ENCODE peak calls at places on chromosomes 2 and 18, in six cellular contexts. P, N, G, F, O and Q are unnamed samples.

GRCh38 chr2:200383380-200384110 is 77.1 kb downstream of the SPATS2L start:
- DNase-seq in F (no peak), P (no peak), G (no peak), O (no peak), N (peak; percentile 80), Q (no peak)

GRCh38 chr2:202494856-202495604 is 118.9 kb downstream of the BMPR2 start:
- DNase-seq in N (no peak), O (no peak), P (no peak), G (no peak), F (no peak), Q (no peak)

GRCh38 chr2:194526121-194526520 is 1130.9 kb upstream of the SLC39A10 start:
- DNase-seq in P (no peak), F (no peak), G (no peak), N (no peak), O (no peak), Q (no peak)

GRCh38 chr2:52429740-52430139 is 1337.9 kb upstream of the CHAC2 start:
- DNase-seq in P (no peak), N (peak; percentile 62), F (no peak), G (no peak), O (no peak), Q (no peak)

GRCh38 chr18:35828591-35828990 is 143.9 kb upstream of the RMP24 start:
- DNase-seq in O (no peak), P (no peak), N (no peak), F (no peak), G (no peak), Q (no peak)

GRCh38 chr18:8217041-8217564 is 392.1 kb upstream of the RAB12 start:
- DNase-seq in F (no peak), G (no peak), O (no peak), N (peak; percentile 18), P (no peak), Q (no peak)

GRCh38 chr2:120586507-120587283 is 149.0 kb upstream of the GLI2 start:
- DNase-seq in F (no peak), G (no peak), O (peak; percentile 45), N (no peak), P (no peak), Q (peak; percentile 61)

GRCh38 chr2:209162129-209162528 is 261.7 kb upstream of the MAP2 start:
- DNase-seq in P (no peak), O (no peak), F (no peak), G (no peak), N (no peak), Q (no peak)

GRCh38 chr2:38218583-38218982 is 142.6 kb upstream of the CYP1B1 start:
- DNase-seq in G (no peak), P (no peak), O (no peak), N (no peak), F (no peak), Q (no peak)

GRCh38 chr2:39646267-39646666 is 19.4 kb upstream of the TMEM178A start:
- DNase-seq in N (no peak), G (no peak), F (no peak), O (no peak), P (no peak), Q (no peak)

GRCh38 chr2:224894356-224894755 is 147.9 kb downstream of the DOCK10 start:
- DNase-seq in F (no peak), G (no peak), O (no peak), P (no peak), N (no peak), Q (no peak)

GRCh38 chr2:144703852-144704324 is 184.0 kb upstream of the ZEB2 start:
- DNase-seq in G (peak; percentile 13), O (peak; percentile 26), N (peak; percentile 61), P (peak; percentile 19), F (no peak), Q (peak; percentile 28)

GRCh38 chr2:72143441-72144356 is 4.0 kb downstream of the CYP26B1 start:
- DNase-seq in O (peak; percentile 20), G (peak; percentile 13), F (peak; percentile 51), P (no peak), N (no peak), Q (no peak)

GRCh38 chr18:37362158-37362890 is 203.3 kb downstream of the CELF4 start:
- DNase-seq in F (no peak), G (no peak), P (no peak), N (no peak), O (no peak), Q (no peak)

GRCh38 chr2:239193925-239194687 is 206.7 kb downstream of the HDAC4 start:
- DNase-seq in N (no peak), O (peak; percentile 8), F (peak; percentile 19), G (no peak), P (no peak), Q (no peak)

GRCh38 chr2:98913916-98914712 is 21.9 kb downstream of the CRACDL start:
- DNase-seq in O (peak; percentile 64), G (no peak), P (no peak), F (no peak), N (no peak), Q (no peak)

GRCh38 chr2:23497536-23497935 is 112.6 kb downstream of the KLHL29 start:
- DNase-seq in O (no peak), G (no peak), N (no peak), F (no peak), P (no peak), Q (no peak)

GRCh38 chr2:233228414-233228813 is 23.1 kb upstream of the ATG16L1 start:
- DNase-seq in P (no peak), F (no peak), N (no peak), O (no peak), G (no peak), Q (no peak)

GRCh38 chr2:70203086-70203485 is 12.3 kb upstream of the C2orf42 start:
- DNase-seq in F (no peak), N (no peak), G (no peak), P (no peak), O (no peak), Q (no peak)

GRCh38 chr2:32425719-32426141 is 68.9 kb downstream of the BIRC6 start:
- DNase-seq in N (peak; percentile 76), G (no peak), P (no peak), F (no peak), O (no peak), Q (no peak)

GRCh38 chr18:41391616-41392610 is 563.1 kb upstream of the PIK3C3 start:
- DNase-seq in P (peak; percentile 1), O (peak; percentile 54), G (no peak), F (no peak), N (peak; percentile 70), Q (no peak)
- TF ChIP-seq CTCF in P (peak; percentile 35), O (no peak), G (no peak), F (no peak), N (peak; percentile 87), Q (peak; percentile 42)

DNA sequence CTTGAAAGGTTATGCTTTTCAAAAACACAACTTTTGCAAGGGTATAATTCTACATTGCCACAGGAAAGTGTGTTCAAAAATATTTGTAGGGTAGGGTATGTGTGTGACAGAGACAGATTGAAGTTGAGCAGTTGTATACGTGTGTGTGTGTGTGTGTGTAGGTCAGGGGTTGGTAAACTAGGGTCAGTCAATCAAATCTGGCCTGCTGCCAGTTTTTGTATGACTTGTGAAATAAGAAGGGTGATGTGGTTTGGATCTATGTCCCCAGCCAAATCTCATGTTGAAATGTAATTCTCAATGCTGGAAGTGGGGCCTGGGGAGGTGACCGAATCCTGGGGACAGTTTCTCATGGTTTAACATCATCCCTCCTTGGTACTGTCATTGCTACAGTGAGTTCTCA is 148.2 kb downstream of the CERS6 start:
- DNase-seq in O (no peak), N (no peak), F (no peak), G (no peak), P (no peak), Q (no peak)
- H3K4me1 ChIP-seq in O (peaks cover 15% of the 10 kb centered on the region), N (no peaks in the 10 kb centered on the region), F (no peaks in the 10 kb centered on the region), G (no peaks in the 10 kb centered on the region), P (peaks cover 6% of the 10 kb centered on the region), Q (no peaks in the 10 kb centered on the region)

GRCh38 chr2:218270721-218271486 is 585 bp downstream of the PNKD start:
- DNase-seq in P (no peak), F (no peak), N (no peak), O (no peak), G (no peak), Q (no peak)

GRCh38 chr2:218272531-218273212 is 2.4 kb downstream of the PNKD start:
- DNase-seq in F (peak; percentile 84), P (peak; percentile 87), G (peak; percentile 92), O (peak; percentile 90), N (peak; percentile 84), Q (peak; percentile 90)

GRCh38 chr2:218271865-218272530 is 1.7 kb downstream of the PNKD start:
- DNase-seq in N (no peak), G (no peak), F (no peak), O (no peak), P (no peak), Q (no peak)

GRCh38 chr2:218271487-218271797 is 1.1 kb downstream of the PNKD start:
- DNase-seq in P (no peak), F (no peak), O (no peak), N (no peak), G (no peak), Q (no peak)

DNA sequence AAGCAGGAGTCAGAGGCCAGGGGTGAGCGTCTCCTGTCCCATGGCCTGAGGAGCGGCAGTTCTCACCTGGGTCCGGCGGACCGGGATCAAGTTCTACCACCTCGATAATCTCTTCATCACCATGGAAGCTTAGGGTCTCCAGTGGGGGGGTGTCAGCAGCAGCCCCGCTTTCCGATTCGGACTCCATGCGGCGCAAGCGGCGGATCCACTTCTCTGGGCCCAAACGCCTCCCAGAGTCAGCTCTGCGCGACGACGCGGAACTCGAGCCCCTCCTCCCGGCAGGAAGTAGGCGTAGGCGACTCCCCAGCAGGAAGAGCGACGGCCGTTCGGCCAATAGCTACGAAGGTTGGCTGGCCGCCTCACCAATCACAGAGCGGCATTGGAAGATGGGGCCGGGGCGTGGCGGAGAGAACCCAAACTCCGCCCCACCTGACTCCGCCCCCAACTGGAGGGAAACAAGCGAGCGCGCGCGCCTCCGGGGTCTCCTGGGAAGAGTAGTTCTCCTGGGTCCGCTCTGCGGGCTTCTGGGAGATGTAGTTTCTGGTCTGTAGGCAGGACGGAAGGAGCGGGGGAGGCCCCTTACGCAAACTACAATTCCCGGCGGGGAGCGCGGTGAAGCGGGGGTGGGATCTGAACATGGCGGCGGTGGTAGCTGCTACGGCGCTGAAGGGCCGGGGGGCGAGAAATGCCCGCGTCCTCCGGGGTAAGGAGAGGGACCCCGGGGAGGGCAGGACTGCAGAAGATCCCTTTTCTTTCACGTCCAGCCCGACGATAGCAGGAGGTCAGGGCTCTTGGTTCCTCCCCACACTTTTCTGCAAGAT is at the start of the genes AAMP and PNKD:
- DNase-seq in F (peak; percentile 100), G (peak; percentile 100), N (peak; percentile 99), P (peak; percentile 97), O (peak; percentile 100), Q (peak; percentile 100)
- TF ChIP-seq POLR2A in F (peak; percentile 74), G (peak; percentile 89), N (peak; percentile 93), P (peak; percentile 75), O (no peak), Q (peak; percentile 15)

GRCh38 chr2:116747103-116747502 is 1067.4 kb upstream of the DDX18 start:
- DNase-seq in F (no peak), N (no peak), P (no peak), O (no peak), G (no peak), Q (no peak)
- TF ChIP-seq CTCF in F (no peak), N (no peak), P (no peak), O (no peak), G (no peak), Q (no peak)